ENCODE peak calls at places on chromosomes 16 and 17, in five cellular contexts. S, U, R, D and F are unnamed samples.

GRCh38 chr16:2039286-2040030 is 8.2 kb downstream of the NTHL1 start:
- DNase-seq in D (no peak), R (no peak), U (peak), S (peak), F (no peak)

GRCh38 chr16:8581923-8582580 is 8.3 kb downstream of the TMEM114 start:
- DNase-seq in D (peak), S (no peak), U (no peak), R (no peak), F (no peak)

GRCh38 chr16:67563708-67564468 is 1.6 kb downstream of the CTCF start:
- DNase-seq in U (peak), D (peak), S (peak), R (no peak), F (peak)

GRCh38 chr17:10197362-10197720 is 1.1 kb downstream of the GAS7 start:
- DNase-seq in D (no peak), U (no peak), R (no peak), S (no peak), F (no peak)

GRCh38 chr17:42101513-42102292 is 3.4 kb upstream of the ZNF385C start:
- DNase-seq in U (peak), R (no peak), D (peak), S (peak), F (peak)

GRCh38 chr17:36505171-36505570 is 18.7 kb downstream of the ZNHIT3 start:
- DNase-seq in S (no peak), D (no peak), R (no peak), U (no peak), F (no peak)

GRCh38 chr17:1186923-1187771 is 7.4 kb upstream of the ABR start:
- DNase-seq in U (peak), S (peak), D (peak), R (no peak), F (peak)

GRCh38 chr17:78357177-78357586 is 2.7 kb downstream of the SOCS3 start:
- DNase-seq in D (peak), U (no peak), S (peak), R (no peak), F (peak)